ENCODE peak calls at places on chromosomes 5 and 9, in four cellular contexts. T is heart left ventricle, J is HFFc6, W is fibroblast of pulmonary artery. Z is an unnamed sample.
A peak's percentile ranks its signal among the peaks of the same experiment; 100 is the strongest.

GRCh38 chr5:14457475-14457874 is 124.1 kb upstream of the OTULINL start:
- DNase-seq in W (no peak), J (no peak), T (no peak), Z (no peak)

GRCh38 chr9:68446836-68447235 is 90.4 kb downstream of the PGM5 start:
- DNase-seq in J (no peak), W (no peak), T (no peak), Z (no peak)

GRCh38 chr9:104795082-104795481 is 31.2 kb downstream of the NIPSNAP3B start:
- DNase-seq in W (peak; percentile 63), T (no peak), J (no peak), Z (no peak)

GRCh38 chr9:130940693-130941576 is 1.9 kb upstream of the FIBCD1 start:
- DNase-seq in W (peak; percentile 30), J (no peak), T (no peak), Z (peak; percentile 91)

GRCh38 chr5:13865317-13865716 is 79.2 kb downstream of the DNAH5 start:
- DNase-seq in W (no peak), T (no peak), J (no peak), Z (no peak)

GRCh38 chr5:34663771-34664496 is 7.8 kb downstream of the RAI14 start:
- DNase-seq in J (no peak), T (no peak), W (no peak), Z (no peak)

GRCh38 chr5:142376001-142376400 is 51.2 kb upstream of the SPRY4 start:
- DNase-seq in W (no peak), J (no peak), T (no peak), Z (no peak)

GRCh38 chr9:83059417-83059816 is 3.5 kb downstream of the RASEF start:
- DNase-seq in J (no peak), T (no peak), W (no peak), Z (no peak)

GRCh38 chr5:125194901-125195300 is 448.5 kb upstream of the ZNF608 start:
- DNase-seq in J (no peak), W (no peak), T (no peak), Z (no peak)

GRCh38 chr5:174532453-174533126 is 191.8 kb upstream of the MSX2 start:
- DNase-seq in T (peak; percentile 69), J (peak; percentile 81), W (peak; percentile 97), Z (no peak)

GRCh38 chr9:115213777-115214428 is 95.9 kb upstream of the TNC start:
- DNase-seq in W (peak; percentile 83), T (no peak), J (peak; percentile 50), Z (no peak)

GRCh38 chr5:112174959-112175594 is 244.0 kb downstream of the EPB41L4A start:
- DNase-seq in W (peak; percentile 70), J (peak; percentile 19), T (no peak), Z (peak; percentile 52)

GRCh38 chr5:51990661-51991180 is 607.5 kb downstream of the ISL1 start:
- DNase-seq in T (no peak), J (no peak), W (no peak), Z (no peak)

GRCh38 chr5:160692272-160692671 is 159.7 kb downstream of the ATP10B start:
- DNase-seq in W (no peak), T (no peak), J (no peak), Z (no peak)

GRCh38 chr5:87241555-87241954 is 26.1 kb upstream of the RASA1 start:
- DNase-seq in J (no peak), T (no peak), W (no peak), Z (no peak)

GRCh38 chr5:157271740-157272271 is 5.9 kb downstream of the CYFIP2 start:
- DNase-seq in T (no peak), W (no peak), J (no peak), Z (peak; percentile 84)

GRCh38 chr5:113195197-113195715 is 218.7 kb downstream of the DCP2 start:
- DNase-seq in J (no peak), T (no peak), W (no peak), Z (no peak)

GRCh38 chr5:125227333-125228075 is 481.1 kb upstream of the ZNF608 start:
- DNase-seq in W (peak; percentile 41), J (peak; percentile 3), T (no peak), Z (no peak)

GRCh38 chr5:123813937-123814624 is 302.1 kb downstream of the CSNK1G3 start:
- DNase-seq in W (peak; percentile 31), T (no peak), J (peak; percentile 83), Z (peak; percentile 4)

GRCh38 chr5:53019320-53019719 is 30.2 kb downstream of the ITGA2 start:
- DNase-seq in J (peak; percentile 94), T (no peak), W (peak; percentile 80), Z (no peak)

GRCh38 chr5:173693670-173694069 is 77.2 kb upstream of the BOD1 start:
- DNase-seq in W (no peak), T (no peak), J (no peak), Z (no peak)

GRCh38 chr9:74783408-74783807 is 104.3 kb downstream of the TRPM6 start:
- DNase-seq in T (no peak), W (peak; percentile 25), J (peak; percentile 70), Z (no peak)

GRCh38 chr9:114771901-114772300 is 33.9 kb downstream of the TNFSF15 start:
- DNase-seq in W (no peak), T (no peak), J (no peak), Z (no peak)

GRCh38 chr5:98734646-98735045 is 38.8 kb upstream of the RGMB start:
- DNase-seq in J (no peak), T (no peak), W (no peak), Z (no peak)
- TF ChIP-seq CTCF in J (peak; percentile 41), T (no peak), W (no peak), Z (no peak)

GRCh38 chr5:97046270-97046982 is 96.0 kb downstream of the LIX1 start:
- DNase-seq in W (peak; percentile 32), J (peak; percentile 15), T (no peak), Z (peak; percentile 10)
- TF ChIP-seq CTCF in W (no peak), J (no peak), T (no peak), Z (no peak)

GRCh38 chr5:88829053-88829452 is 53.9 kb downstream of the MEF2C start:
- DNase-seq in J (no peak), T (no peak), W (peak; percentile 28), Z (no peak)
- TF ChIP-seq CTCF in J (peak; percentile 58), T (peak; percentile 32), W (peak; percentile 43), Z (no peak)

GRCh38 chr9:91176426-91176825 is 185.3 kb downstream of the AUH start:
- DNase-seq in T (no peak), W (no peak), J (no peak), Z (no peak)

GRCh38 chr9:91177081-91177480 is 184.6 kb downstream of the AUH start:
- DNase-seq in W (no peak), T (no peak), J (no peak), Z (no peak)

GRCh38 chr9:91178281-91179236 is 183.2 kb downstream of the AUH start:
- DNase-seq in W (no peak), T (no peak), J (no peak), Z (no peak)

GRCh38 chr9:91179237-91180138 is 182.2 kb downstream of the AUH start:
- DNase-seq in J (peak; percentile 86), W (peak; percentile 43), T (no peak), Z (no peak)

DNA sequence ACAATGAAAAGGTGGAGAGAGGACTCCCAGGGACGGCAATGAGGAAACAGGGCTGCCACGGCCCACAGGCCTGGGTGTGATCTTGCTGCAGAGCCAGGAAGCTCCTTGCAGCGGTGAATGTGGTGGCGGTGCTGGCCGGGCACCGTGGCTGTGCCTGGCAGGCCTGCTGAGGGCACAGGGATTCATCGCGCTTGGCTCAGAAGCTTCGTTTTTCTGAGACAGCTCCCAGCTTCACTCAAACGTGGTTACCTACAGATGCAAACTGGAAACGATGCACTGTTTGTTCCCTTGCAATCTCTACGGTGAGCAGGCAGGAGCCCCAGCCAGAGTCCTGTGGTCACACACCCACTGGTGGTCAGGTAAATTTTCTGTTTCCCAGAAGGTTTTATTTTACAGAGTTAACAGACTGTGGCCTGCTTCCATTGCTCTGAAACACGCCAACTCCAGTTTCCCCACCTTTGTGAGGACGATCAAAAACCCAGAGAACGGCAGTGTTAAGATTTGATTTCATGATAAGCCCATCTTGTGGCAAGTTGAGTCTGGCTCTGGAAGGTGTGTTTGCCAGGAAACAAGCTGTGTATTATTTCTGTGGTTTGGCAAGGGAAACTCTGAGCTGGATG is 183.9 kb downstream of the AUH start:
- DNase-seq in W (no peak), J (no peak), T (no peak), Z (no peak)
- TF ChIP-seq CTCF in W (no peak), J (no peak), T (no peak), Z (no peak)

GRCh38 chr5:149853019-149853648 is 91.5 kb downstream of the PDE6A start:
- DNase-seq in T (peak; percentile 74), W (peak; percentile 87), J (peak; percentile 62), Z (peak; percentile 74)

GRCh38 chr5:149847611-149848010 is 97.0 kb downstream of the PDE6A start:
- DNase-seq in J (no peak), W (no peak), T (no peak), Z (no peak)

GRCh38 chr5:149851211-149851610 is 93.4 kb downstream of the PDE6A start:
- DNase-seq in W (no peak), T (no peak), J (no peak), Z (no peak)

GRCh38 chr5:149849280-149849985 is 95.2 kb downstream of the PDE6A start:
- DNase-seq in W (no peak), J (no peak), T (no peak), Z (no peak)

GRCh38 chr5:149849990-149850910 is 94.3 kb downstream of the PDE6A start:
- DNase-seq in T (no peak), W (no peak), J (no peak), Z (no peak)
- TF ChIP-seq CTCF in T (no peak), W (no peak), J (peak; percentile 26), Z (no peak)

GRCh38 chr9:90665072-90665471 is 22.4 kb upstream of the DIRAS2 start:
- DNase-seq in T (no peak), J (no peak), W (no peak), Z (no peak)
- TF ChIP-seq CTCF in T (no peak), J (no peak), W (no peak), Z (no peak)

GRCh38 chr9:15422355-15423327 is at the start of gene SNAPC3:
- DNase-seq in W (peak; percentile 95), T (peak; percentile 97), J (peak; percentile 90), Z (peak; percentile 95)
- TF ChIP-seq CTCF in W (no peak), T (peak; percentile 9), J (no peak), Z (no peak)

GRCh38 chr5:72410896-72411295 is 90.7 kb downstream of the PTCD2 start:
- DNase-seq in T (no peak), W (peak; percentile 58), J (peak; percentile 49), Z (no peak)

GRCh38 chr5:72408127-72408526 is 88.0 kb downstream of the PTCD2 start:
- DNase-seq in T (no peak), W (no peak), J (no peak), Z (no peak)

GRCh38 chr5:72408602-72409001 is 88.4 kb downstream of the PTCD2 start:
- DNase-seq in W (peak; percentile 74), J (no peak), T (no peak), Z (no peak)

GRCh38 chr5:72407078-72407477 is 86.9 kb downstream of the PTCD2 start:
- DNase-seq in J (no peak), W (no peak), T (no peak), Z (no peak)

GRCh38 chr5:72407541-72407940 is 87.4 kb downstream of the PTCD2 start:
- DNase-seq in J (no peak), T (no peak), W (no peak), Z (no peak)
- TF ChIP-seq CTCF in J (no peak), T (no peak), W (no peak), Z (no peak)

GRCh38 chr5:131760793-131761192 is 36.0 kb downstream of the FNIP1 start:
- DNase-seq in T (no peak), W (no peak), J (no peak), Z (no peak)
- TF ChIP-seq CTCF in T (no peak), W (no peak), J (no peak), Z (no peak)